ENCODE peak calls at places on chromosomes 13 and 19, in six cellular contexts. One of them, this sample, is unnamed. For H3K4me1, the result is how much of the 10 kb centered on the place peaks cover.

GRCh38 chr13:66365101-66365500 is 865.0 kb downstream of the PCDH9 start:
- DNase-seq in thoracic aorta: no peak
- DNase-seq in pancreas: no peak
- DNase-seq in ovary: no peak
- DNase-seq in stomach: no peak
- DNase-seq in RWPE2: no peak
- DNase-seq in this sample: no peak

GRCh38 chr19:40143612-40144011 is 47.6 kb upstream of the MAP3K10 start:
- DNase-seq in stomach: no peak
- DNase-seq in ovary: no peak
- DNase-seq in thoracic aorta: no peak
- DNase-seq in RWPE2: no peak
- DNase-seq in pancreas: no peak
- DNase-seq in this sample: no peak

GRCh38 chr19:42250666-42251531 is 4.0 kb downstream of the ERF start:
- DNase-seq in pancreas: peak
- DNase-seq in stomach: no peak
- DNase-seq in thoracic aorta: no peak
- DNase-seq in ovary: no peak
- DNase-seq in RWPE2: no peak
- DNase-seq in this sample: no peak

GRCh38 chr19:7397687-7398086 is 49.0 kb downstream of the ARHGEF18 start:
- DNase-seq in RWPE2: no peak
- DNase-seq in pancreas: no peak
- DNase-seq in thoracic aorta: no peak
- DNase-seq in stomach: no peak
- DNase-seq in ovary: no peak
- DNase-seq in this sample: no peak

GRCh38 chr13:94967183-94968039 is 255.1 kb upstream of the SOX21 start:
- DNase-seq in pancreas: no peak
- DNase-seq in stomach: peak
- DNase-seq in thoracic aorta: no peak
- DNase-seq in ovary: no peak
- DNase-seq in RWPE2: no peak
- DNase-seq in this sample: no peak

GRCh38 chr13:20812890-20813289 is 39.1 kb upstream of the EEF1AKMT1 start:
- DNase-seq in ovary: no peak
- DNase-seq in thoracic aorta: no peak
- DNase-seq in stomach: no peak
- DNase-seq in pancreas: no peak
- DNase-seq in RWPE2: no peak
- DNase-seq in this sample: no peak

GRCh38 chr19:32735936-32736335 is 16.4 kb downstream of the TDRD12 start:
- DNase-seq in pancreas: no peak
- DNase-seq in ovary: no peak
- DNase-seq in thoracic aorta: no peak
- DNase-seq in RWPE2: no peak
- DNase-seq in stomach: no peak
- DNase-seq in this sample: no peak

GRCh38 chr13:113938246-113938645 is 35.6 kb downstream of the C13orf46 start:
- DNase-seq in pancreas: no peak
- DNase-seq in stomach: no peak
- DNase-seq in thoracic aorta: no peak
- DNase-seq in ovary: no peak
- DNase-seq in RWPE2: no peak
- DNase-seq in this sample: no peak

GRCh38 chr13:46158983-46159382 is 23.0 kb downstream of the LCP1 start:
- DNase-seq in RWPE2: no peak
- DNase-seq in stomach: no peak
- DNase-seq in pancreas: no peak
- DNase-seq in thoracic aorta: no peak
- DNase-seq in ovary: no peak
- DNase-seq in this sample: no peak

GRCh38 chr13:33199282-33199850 is 86.2 kb downstream of the STARD13 start:
- DNase-seq in ovary: no peak
- DNase-seq in pancreas: no peak
- DNase-seq in stomach: no peak
- DNase-seq in RWPE2: no peak
- DNase-seq in thoracic aorta: no peak
- DNase-seq in this sample: no peak

GRCh38 chr19:13850910-13851753 is 25.8 kb upstream of the NANOS3 start:
- DNase-seq in thoracic aorta: peak
- DNase-seq in ovary: peak
- DNase-seq in stomach: peak
- DNase-seq in RWPE2: peak
- DNase-seq in pancreas: peak
- DNase-seq in this sample: no peak

GRCh38 chr19:48961673-48962028 is 3.5 kb upstream of the FTL start:
- DNase-seq in ovary: no peak
- DNase-seq in pancreas: no peak
- DNase-seq in RWPE2: no peak
- DNase-seq in thoracic aorta: no peak
- DNase-seq in stomach: no peak
- DNase-seq in this sample: no peak

GRCh38 chr13:46622918-46623256 is 69.9 kb downstream of the LRCH1 start:
- DNase-seq in pancreas: no peak
- DNase-seq in stomach: no peak
- DNase-seq in ovary: peak
- DNase-seq in thoracic aorta: no peak
- DNase-seq in RWPE2: no peak
- DNase-seq in this sample: no peak

GRCh38 chr13:42807236-42807635 is 25.9 kb downstream of the FAM216B start:
- DNase-seq in stomach: no peak
- DNase-seq in thoracic aorta: no peak
- DNase-seq in RWPE2: no peak
- DNase-seq in ovary: no peak
- DNase-seq in pancreas: no peak
- DNase-seq in this sample: no peak

GRCh38 chr13:28753208-28753892 is 34.6 kb upstream of the SLC46A3 start:
- DNase-seq in RWPE2: no peak
- DNase-seq in thoracic aorta: peak
- DNase-seq in stomach: peak
- DNase-seq in pancreas: peak
- DNase-seq in ovary: no peak
- DNase-seq in this sample: peak

GRCh38 chr19:5111051-5111450 is 142.1 kb downstream of the KDM4B start:
- DNase-seq in pancreas: no peak
- DNase-seq in stomach: no peak
- DNase-seq in thoracic aorta: no peak
- DNase-seq in RWPE2: no peak
- DNase-seq in ovary: no peak
- DNase-seq in this sample: no peak

GRCh38 chr13:79901336-79901735 is 420.4 kb downstream of the NDFIP2 start:
- DNase-seq in thoracic aorta: no peak
- DNase-seq in RWPE2: no peak
- DNase-seq in stomach: no peak
- DNase-seq in pancreas: no peak
- DNase-seq in ovary: no peak
- DNase-seq in this sample: no peak

DNA sequence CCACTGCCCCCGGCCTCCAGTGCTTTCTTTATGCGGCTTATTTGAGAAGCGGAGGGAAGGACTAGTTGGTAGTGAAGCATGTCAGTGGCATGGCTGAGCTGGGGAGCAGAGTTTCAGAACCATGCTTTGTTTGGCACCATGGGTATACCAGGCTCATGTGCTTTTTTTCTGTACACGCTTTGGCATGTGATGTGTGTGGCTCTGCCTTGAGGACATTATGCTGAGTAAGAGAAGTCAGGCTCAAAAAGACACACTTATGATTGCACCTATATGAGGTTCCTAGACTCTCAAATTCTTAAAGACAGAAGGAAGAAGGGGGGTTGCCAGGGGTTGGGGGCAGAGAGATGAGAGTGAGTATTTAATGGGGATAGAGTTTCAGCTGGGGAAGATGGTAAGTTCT is 21.3 kb downstream of the GATAD2A start:
- DNase-seq in thoracic aorta: no peak
- DNase-seq in RWPE2: no peak
- DNase-seq in pancreas: no peak
- DNase-seq in ovary: no peak
- DNase-seq in stomach: no peak
- DNase-seq in this sample: no peak
- H3K4me1 ChIP-seq in thoracic aorta: half or more
- H3K4me1 ChIP-seq in RWPE2: under half
- H3K4me1 ChIP-seq in pancreas: under half
- H3K4me1 ChIP-seq in ovary: under half
- H3K4me1 ChIP-seq in stomach: half or more
- H3K4me1 ChIP-seq in this sample: under half

GRCh38 chr13:45047394-45048328 is 58.3 kb downstream of the GPALPP1 start:
- DNase-seq in pancreas: peak
- DNase-seq in thoracic aorta: peak
- DNase-seq in stomach: peak
- DNase-seq in RWPE2: peak
- DNase-seq in ovary: peak
- DNase-seq in this sample: peak

GRCh38 chr13:45048890-45049407 is 59.6 kb downstream of the GPALPP1 start:
- DNase-seq in ovary: no peak
- DNase-seq in thoracic aorta: no peak
- DNase-seq in pancreas: no peak
- DNase-seq in RWPE2: no peak
- DNase-seq in stomach: no peak
- DNase-seq in this sample: no peak

GRCh38 chr13:45055198-45055901 is 65.0 kb upstream of the GTF2F2 start:
- DNase-seq in thoracic aorta: no peak
- DNase-seq in pancreas: no peak
- DNase-seq in stomach: no peak
- DNase-seq in ovary: peak
- DNase-seq in RWPE2: peak
- DNase-seq in this sample: no peak

GRCh38 chr13:45049478-45049877 is 60.1 kb downstream of the GPALPP1 start:
- DNase-seq in ovary: no peak
- DNase-seq in thoracic aorta: no peak
- DNase-seq in RWPE2: no peak
- DNase-seq in pancreas: no peak
- DNase-seq in stomach: no peak
- DNase-seq in this sample: no peak

GRCh38 chr13:45051315-45051714 is 62.0 kb downstream of the GPALPP1 start:
- DNase-seq in thoracic aorta: no peak
- DNase-seq in ovary: no peak
- DNase-seq in RWPE2: no peak
- DNase-seq in pancreas: no peak
- DNase-seq in stomach: no peak
- DNase-seq in this sample: no peak
- H3K4me1 ChIP-seq in thoracic aorta: under half
- H3K4me1 ChIP-seq in ovary: under half
- H3K4me1 ChIP-seq in RWPE2: under half
- H3K4me1 ChIP-seq in pancreas: under half
- H3K4me1 ChIP-seq in stomach: under half
- H3K4me1 ChIP-seq in this sample: under half

DNA sequence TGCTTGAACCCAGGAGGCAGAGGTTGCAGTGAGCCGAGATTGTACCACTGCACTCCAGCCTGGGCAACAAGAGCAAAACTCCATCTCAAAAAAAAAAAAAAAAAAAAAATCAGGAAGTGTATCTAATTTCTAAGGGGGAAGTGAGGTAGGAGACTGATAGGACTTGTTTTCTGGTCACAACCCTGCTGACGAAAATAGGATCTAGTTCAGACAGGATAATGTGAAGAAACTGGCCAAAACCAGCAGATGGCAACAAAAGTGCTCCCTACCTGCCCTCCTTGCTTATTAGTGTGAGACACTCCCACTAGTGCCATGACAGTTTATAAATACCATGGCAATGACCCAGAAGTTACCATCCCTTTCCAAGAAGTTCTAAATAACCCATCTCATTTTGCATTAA is 36.0 kb upstream of the KPNA3 start:
- DNase-seq in stomach: no peak
- DNase-seq in pancreas: no peak
- DNase-seq in RWPE2: no peak
- DNase-seq in thoracic aorta: no peak
- DNase-seq in ovary: no peak
- DNase-seq in this sample: no peak
- H3K4me1 ChIP-seq in stomach: under half
- H3K4me1 ChIP-seq in pancreas: under half
- H3K4me1 ChIP-seq in RWPE2: under half
- H3K4me1 ChIP-seq in thoracic aorta: under half
- H3K4me1 ChIP-seq in ovary: under half
- H3K4me1 ChIP-seq in this sample: under half

DNA sequence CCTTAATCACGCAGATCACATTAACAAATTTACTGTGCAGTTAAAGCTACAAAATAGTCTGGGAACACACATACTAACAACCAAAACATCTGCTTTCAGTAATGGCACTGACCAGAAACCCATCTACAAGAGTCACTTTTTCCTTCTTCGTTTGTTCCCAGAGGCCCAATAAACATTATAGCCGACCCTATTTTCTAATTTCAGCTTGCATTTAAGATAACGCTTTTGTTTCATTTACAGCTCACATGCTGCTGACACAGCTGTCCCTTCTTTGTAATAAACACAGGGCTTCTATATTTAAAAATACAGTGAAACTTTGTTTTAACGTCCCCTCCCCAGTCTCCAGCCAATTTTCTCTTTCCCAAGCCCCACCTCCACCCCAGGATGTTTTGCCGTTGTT is 1.8 kb upstream of the WBP4 start:
- DNase-seq in stomach: no peak
- DNase-seq in thoracic aorta: no peak
- DNase-seq in RWPE2: no peak
- DNase-seq in ovary: no peak
- DNase-seq in pancreas: no peak
- DNase-seq in this sample: no peak
- H3K4me1 ChIP-seq in stomach: half or more
- H3K4me1 ChIP-seq in thoracic aorta: half or more
- H3K4me1 ChIP-seq in RWPE2: under half
- H3K4me1 ChIP-seq in ovary: under half
- H3K4me1 ChIP-seq in pancreas: under half
- H3K4me1 ChIP-seq in this sample: under half

GRCh38 chr13:24168392-24168750 is 7.9 kb downstream of the SPATA13 start:
- DNase-seq in pancreas: no peak
- DNase-seq in ovary: no peak
- DNase-seq in thoracic aorta: no peak
- DNase-seq in RWPE2: no peak
- DNase-seq in stomach: no peak
- DNase-seq in this sample: no peak
- H3K4me1 ChIP-seq in pancreas: half or more
- H3K4me1 ChIP-seq in ovary: under half
- H3K4me1 ChIP-seq in thoracic aorta: under half
- H3K4me1 ChIP-seq in RWPE2: under half
- H3K4me1 ChIP-seq in stomach: under half
- H3K4me1 ChIP-seq in this sample: under half

This sample was measured in H1.